ENCODE peak calls at places on chromosomes 12 and 14, in seven cellular contexts. U, K, T, O, G, Y and I are unnamed samples.

GRCh38 chr14:103502877-103503276 is 19.8 kb downstream of the CKB start:
- DNase-seq in U (no peak), K (no peak), T (no peak), O (no peak), G (no peak), Y (no peak), I (no peak)

GRCh38 chr12:115320451-115320850 is 636.5 kb upstream of the TBX3 start:
- DNase-seq in U (no peak), K (no peak), T (no peak), O (no peak), G (no peak), Y (no peak), I (no peak)

GRCh38 chr14:95061317-95062093 is 95.8 kb downstream of the DICER1 start:
- DNase-seq in U (no peak), K (no peak), T (no peak), O (no peak), G (no peak), Y (no peak), I (no peak)

GRCh38 chr14:101969480-101969879 is 5.1 kb downstream of the DYNC1H1 start:
- DNase-seq in U (no peak), K (no peak), T (no peak), O (no peak), G (no peak), Y (no peak), I (no peak)

GRCh38 chr12:59067068-59067467 is 146.8 kb upstream of the LRIG3 start:
- DNase-seq in U (no peak), K (no peak), T (no peak), O (no peak), G (no peak), Y (no peak), I (no peak)

GRCh38 chr14:85564841-85565527 is 35.0 kb downstream of the FLRT2 start:
- DNase-seq in U (no peak), K (no peak), T (no peak), O (no peak), G (no peak), Y (no peak), I (no peak)

GRCh38 chr14:104865069-104865630 is at the start of gene CEP170B:
- DNase-seq in U (peak), K (peak), T (peak), O (peak), G (peak), Y (peak), I (peak)

GRCh38 chr12:40238221-40238902 is 13.6 kb downstream of the LRRK2 start:
- DNase-seq in U (no peak), K (no peak), T (no peak), O (no peak), G (no peak), Y (no peak), I (no peak)

GRCh38 chr12:6341439-6342139 is at the start of gene TNFRSF1A:
- DNase-seq in U (peak), K (no peak), T (no peak), O (no peak), G (peak), Y (no peak), I (no peak)

GRCh38 chr14:106691601-106692291 is 1165.4 kb downstream of the TMEM121 start:
- DNase-seq in U (no peak), K (no peak), T (peak), O (peak), G (no peak), Y (no peak), I (peak)

GRCh38 chr14:102527255-102528232 is 18.0 kb upstream of the ANKRD9 start:
- DNase-seq in U (peak), K (no peak), T (no peak), O (no peak), G (no peak), Y (no peak), I (no peak)

GRCh38 chr14:99524804-99525698 is 43.8 kb downstream of the CCNK start:
- DNase-seq in U (peak), K (no peak), T (no peak), O (no peak), G (no peak), Y (no peak), I (no peak)

GRCh38 chr14:26993541-26993940 is 395.7 kb upstream of the NOVA1 start:
- DNase-seq in U (no peak), K (no peak), T (no peak), O (no peak), G (no peak), Y (no peak), I (no peak)

GRCh38 chr12:116480210-116480818 is 78.9 kb upstream of the MAP1LC3B2 start:
- DNase-seq in U (no peak), K (no peak), T (no peak), O (no peak), G (no peak), Y (no peak), I (no peak)

GRCh38 chr14:47039336-47039735 is 387.8 kb upstream of the RPL10L start:
- DNase-seq in U (no peak), K (no peak), T (no peak), O (no peak), G (no peak), Y (no peak), I (no peak)

GRCh38 chr12:110739894-110740293 is 2.8 kb downstream of the PPP1CC start:
- DNase-seq in U (no peak), K (no peak), T (no peak), O (no peak), G (no peak), Y (no peak), I (no peak)

GRCh38 chr12:42698213-42698612 is 108.7 kb upstream of the PRICKLE1 start:
- DNase-seq in U (no peak), K (no peak), T (no peak), O (no peak), G (no peak), Y (no peak), I (no peak)

GRCh38 chr14:104116544-104117340 is 21.6 kb upstream of the KIF26A start:
- DNase-seq in U (no peak), K (no peak), T (no peak), O (no peak), G (no peak), Y (no peak), I (peak)

GRCh38 chr14:71321556-71322315 is 414.5 kb downstream of the PCNX1 start:
- DNase-seq in U (peak), K (no peak), T (no peak), O (no peak), G (peak), Y (peak), I (no peak)

GRCh38 chr12:89162704-89163261 is 189.5 kb downstream of the DUSP6 start:
- DNase-seq in U (peak), K (no peak), T (no peak), O (no peak), G (no peak), Y (no peak), I (no peak)

GRCh38 chr12:115467531-115467930 is 783.6 kb upstream of the TBX3 start:
- DNase-seq in U (no peak), K (no peak), T (no peak), O (no peak), G (no peak), Y (no peak), I (no peak)

GRCh38 chr14:31197671-31198070 is 9.9 kb downstream of the HECTD1 start:
- DNase-seq in U (no peak), K (no peak), T (no peak), O (no peak), G (no peak), Y (no peak), I (no peak)

GRCh38 chr12:15829949-15830348 is 40.8 kb upstream of the EPS8 start:
- DNase-seq in U (peak), K (no peak), T (no peak), O (no peak), G (no peak), Y (no peak), I (no peak)

GRCh38 chr12:50195832-50196231 is 28.7 kb upstream of the CERS5 start:
- DNase-seq in U (peak), K (no peak), T (no peak), O (no peak), G (no peak), Y (no peak), I (no peak)

GRCh38 chr14:52318829-52319604 is 4.9 kb downstream of the PTGER2 start:
- DNase-seq in U (no peak), K (no peak), T (no peak), O (no peak), G (no peak), Y (no peak), I (no peak)

GRCh38 chr12:104356231-104357115 is 52.9 kb downstream of the EID3 start:
- DNase-seq in U (no peak), K (no peak), T (no peak), O (no peak), G (peak), Y (no peak), I (no peak)